ENCODE peak calls at places on chromosomes 11 and 22, in eight cellular contexts. F is thoracic aorta, X is NT2/D1, J is esophagus squamous epithelium, A is cardiac muscle cell, N is body of pancreas, T is PC-9, C is osteoblast. W is an unnamed sample.

GRCh38 chr11:57463596-57464342 is 3.4 kb downstream of the RTN4RL2 start:
- DNase-seq in F (no peak), X (no peak), J (no peak), A (no peak), N (no peak), T (no peak), C (peak; percentile 89), W (no peak)

GRCh38 chr11:17021550-17021949 is 7.3 kb upstream of the PLEKHA7 start:
- DNase-seq in F (no peak), X (peak; percentile 49), J (no peak), A (no peak), N (no peak), T (no peak), C (no peak), W (no peak)

GRCh38 chr11:15970506-15971214 is 385.7 kb downstream of the SOX6 start:
- DNase-seq in F (no peak), X (no peak), J (no peak), A (no peak), N (no peak), T (no peak), C (no peak), W (no peak)

GRCh38 chr11:16120008-16120407 is 236.3 kb downstream of the SOX6 start:
- DNase-seq in F (no peak), X (no peak), J (no peak), A (no peak), N (no peak), T (no peak), C (no peak), W (no peak)

GRCh38 chr11:22703040-22703439 is 36.6 kb downstream of the GAS2 start:
- DNase-seq in F (no peak), X (peak; percentile 13), J (no peak), A (peak; percentile 52), N (peak; percentile 70), T (peak; percentile 12), C (no peak), W (peak; percentile 5)

GRCh38 chr11:1640076-1640946 is 10.7 kb downstream of the KRTAP5-5 start:
- DNase-seq in F (no peak), X (peak; percentile 25), J (no peak), A (peak; percentile 62), N (peak; percentile 20), T (no peak), C (peak; percentile 96), W (peak; percentile 50)

GRCh38 chr11:368414-369335 is 624 bp upstream of the B4GALNT4 start:
- DNase-seq in F (no peak), X (no peak), J (no peak), A (peak; percentile 70), N (peak; percentile 16), T (peak; percentile 23), C (peak; percentile 98), W (no peak)

GRCh38 chr22:25159028-25159427 is 40.6 kb upstream of the CRYBB3 start:
- DNase-seq in F (no peak), X (no peak), J (no peak), A (no peak), N (no peak), T (no peak), C (no peak), W (no peak)

GRCh38 chr11:133679896-133680295 is 147.6 kb upstream of the OPCML start:
- DNase-seq in F (no peak), X (no peak), J (no peak), A (no peak), N (no peak), T (no peak), C (no peak), W (no peak)

GRCh38 chr11:3156282-3156660 is 8.8 kb downstream of the OSBPL5 start:
- DNase-seq in F (no peak), X (no peak), J (no peak), A (no peak), N (peak; percentile 32), T (no peak), C (peak; percentile 76), W (no peak)

GRCh38 chr22:30314918-30315317 is 11.8 kb downstream of the TBC1D10A start:
- DNase-seq in F (no peak), X (no peak), J (no peak), A (no peak), N (no peak), T (no peak), C (peak; percentile 23), W (no peak)

GRCh38 chr11:104275992-104276391 is 112.0 kb upstream of the PDGFD start:
- DNase-seq in F (no peak), X (no peak), J (no peak), A (no peak), N (no peak), T (no peak), C (no peak), W (no peak)

GRCh38 chr11:45400594-45400993 is 114.5 kb upstream of the SYT13 start:
- DNase-seq in F (no peak), X (no peak), J (no peak), A (no peak), N (no peak), T (no peak), C (peak; percentile 90), W (no peak)

GRCh38 chr11:101436511-101437142 is 147.2 kb downstream of the TRPC6 start:
- DNase-seq in F (no peak), X (peak; percentile 69), J (no peak), A (peak; percentile 71), N (peak; percentile 40), T (peak; percentile 39), C (no peak), W (peak; percentile 52)

GRCh38 chr11:31397239-31397834 is 27.7 kb downstream of the DNAJC24 start:
- DNase-seq in F (no peak), X (no peak), J (no peak), A (peak; percentile 34), N (no peak), T (no peak), C (no peak), W (no peak)

GRCh38 chr11:64878223-64878493 is 263 bp downstream of the EHD1 start:
- DNase-seq in F (no peak), X (no peak), J (no peak), A (no peak), N (no peak), T (peak; percentile 49), C (no peak), W (no peak)

GRCh38 chr11:85977751-85978160 is 91.1 kb downstream of the PICALM start:
- DNase-seq in F (no peak), X (no peak), J (no peak), A (no peak), N (no peak), T (no peak), C (no peak), W (no peak)

GRCh38 chr11:134033696-134034491 is 35.0 kb upstream of the JAM3 start:
- DNase-seq in F (peak; percentile 64), X (peak; percentile 90), J (no peak), A (peak; percentile 93), N (peak; percentile 96), T (no peak), C (peak; percentile 99), W (peak; percentile 83)

GRCh38 chr11:3086671-3087150 is 29.5 kb upstream of the CARS1 start:
- DNase-seq in F (no peak), X (no peak), J (no peak), A (no peak), N (no peak), T (no peak), C (peak; percentile 29), W (no peak)

GRCh38 chr11:112166561-112166960 is 611 bp upstream of the TEX12 start:
- DNase-seq in F (no peak), X (no peak), J (no peak), A (no peak), N (no peak), T (no peak), C (no peak), W (no peak)
- H3K4me3 ChIP-seq in F (no peak overlapping the region), X (no peak overlapping the region), J (no peak overlapping the region), A (no peak overlapping the region), N (no peak overlapping the region), T (no peak overlapping the region), C (no peak overlapping the region), W (no peak overlapping the region)

DNA sequence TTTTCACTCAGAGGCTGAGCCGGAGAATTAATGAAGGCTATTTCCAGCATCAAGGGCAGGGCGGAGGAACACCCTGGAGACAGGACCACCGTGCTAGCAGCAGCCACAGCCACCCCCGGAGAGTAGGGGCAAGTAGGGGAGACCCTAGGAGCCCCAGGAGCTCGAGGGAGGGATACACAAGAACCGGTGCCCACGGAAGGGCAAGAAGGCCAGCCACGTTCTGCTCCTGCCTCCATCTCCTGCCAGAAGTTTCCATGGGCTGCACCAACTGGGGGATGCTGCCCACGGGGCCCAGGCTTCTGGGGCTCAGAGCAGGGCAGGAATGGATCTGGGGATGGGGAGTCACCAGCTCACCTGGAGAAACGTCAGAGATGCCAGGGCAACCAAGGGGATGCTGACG is 626.8 kb downstream of the TBC1D22A start:
- DNase-seq in F (no peak), X (no peak), J (no peak), A (no peak), N (no peak), T (no peak), C (peak; percentile 68), W (no peak)
- H3K9me3 ChIP-seq in F (no peaks in the 10 kb centered on the region), X (no peaks in the 10 kb centered on the region), J (no peaks in the 10 kb centered on the region), A (no peaks in the 10 kb centered on the region), N (no peaks in the 10 kb centered on the region), T (no peaks in the 10 kb centered on the region), C (no peaks in the 10 kb centered on the region), W (peaks cover 42% of the 10 kb centered on the region)

GRCh38 chr22:17086301-17086700 is 1.5 kb downstream of the IL17RA start:
- DNase-seq in F (no peak), X (no peak), J (no peak), A (no peak), N (no peak), T (no peak), C (no peak), W (no peak)
- H3K4me3 ChIP-seq in F (peak overlapping the region; percentile 98), X (no peak overlapping the region), J (peak overlapping the region; percentile 75), A (no peak overlapping the region), N (no peak overlapping the region), T (no peak overlapping the region), C (peak overlapping the region; percentile 84), W (no peak overlapping the region)

DNA sequence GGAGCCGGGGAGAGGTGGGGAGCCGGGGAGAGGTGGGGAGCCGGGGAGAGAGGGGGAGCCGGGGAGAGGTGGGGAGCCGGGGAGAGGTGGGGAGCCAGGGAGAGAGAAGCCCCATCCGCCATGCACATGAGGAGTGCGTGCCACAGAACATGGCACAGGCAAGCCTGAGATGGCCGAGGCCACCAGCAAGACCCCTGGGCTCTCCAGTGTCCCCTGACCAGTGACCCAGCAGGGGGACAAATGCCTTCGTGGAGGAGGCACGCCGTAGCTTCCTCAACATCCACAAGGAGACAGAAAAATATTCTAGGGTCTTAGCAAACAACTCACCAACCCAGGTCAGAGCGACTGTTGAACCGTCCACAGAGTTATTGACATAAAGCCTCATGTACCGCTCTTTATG is 618.8 kb downstream of the TBC1D22A start:
- DNase-seq in F (no peak), X (no peak), J (no peak), A (no peak), N (no peak), T (no peak), C (no peak), W (no peak)
- H3K9me3 ChIP-seq in F (no peaks in the 10 kb centered on the region), X (no peaks in the 10 kb centered on the region), J (no peaks in the 10 kb centered on the region), A (no peaks in the 10 kb centered on the region), N (no peaks in the 10 kb centered on the region), T (no peaks in the 10 kb centered on the region), C (no peaks in the 10 kb centered on the region), W (peaks cover 21% of the 10 kb centered on the region)